ENCODE peak calls at places on chromosomes 13 and 19, in nine cellular contexts. V, L, H, O, S, R, G, N and Q are unnamed samples. For H3K9me3, the result is how much of the 10 kb centered on the place peaks cover.

GRCh38 chr19:14337510-14337909 is 43.7 kb upstream of the ADGRE5 start:
- DNase-seq in V (no peak), L (no peak), H (peak), O (no peak), S (peak), R (no peak), G (peak), N (no peak), Q (no peak)

GRCh38 chr13:33487575-33488243 is 202.2 kb upstream of the STARD13 start:
- DNase-seq in V (no peak), L (no peak), H (peak), O (no peak), S (peak), R (no peak), G (no peak), N (peak), Q (no peak)

GRCh38 chr13:39603424-39603947 is 493 bp upstream of the LHFPL6 start:
- DNase-seq in V (no peak), L (no peak), H (no peak), O (no peak), S (peak), R (no peak), G (peak), N (no peak), Q (no peak)

GRCh38 chr19:18439025-18439909 is 1.3 kb upstream of the ISYNA1 start:
- DNase-seq in V (no peak), L (no peak), H (no peak), O (no peak), S (peak), R (no peak), G (no peak), N (no peak), Q (no peak)

GRCh38 chr19:47421844-47422395 is 2.6 kb upstream of the MEIS3 start:
- DNase-seq in V (no peak), L (no peak), H (no peak), O (no peak), S (peak), R (no peak), G (peak), N (no peak), Q (no peak)

GRCh38 chr13:44393391-44393790 is 19.8 kb downstream of the SERP2 start:
- DNase-seq in V (no peak), L (no peak), H (no peak), O (no peak), S (no peak), R (no peak), G (no peak), N (no peak), Q (no peak)

GRCh38 chr19:50024719-50025021 is 502 bp downstream of the VRK3 start:
- DNase-seq in V (no peak), L (no peak), H (no peak), O (no peak), S (no peak), R (no peak), G (no peak), N (no peak), Q (no peak)

GRCh38 chr13:111006508-111007031 is 91.7 kb upstream of the ANKRD10 start:
- DNase-seq in V (peak), L (no peak), H (peak), O (peak), S (peak), R (no peak), G (no peak), N (no peak), Q (peak)

GRCh38 chr13:91356919-91357612 is 9.6 kb downstream of the MIR17HG start:
- DNase-seq in V (no peak), L (no peak), H (no peak), O (no peak), S (no peak), R (no peak), G (no peak), N (no peak), Q (no peak)

GRCh38 chr13:44796597-44797517 is 192.4 kb downstream of the NUFIP1 start:
- DNase-seq in V (no peak), L (no peak), H (no peak), O (no peak), S (no peak), R (no peak), G (no peak), N (no peak), Q (no peak)

GRCh38 chr19:39448271-39448670 is 2.9 kb downstream of the SUPT5H start:
- DNase-seq in V (no peak), L (no peak), H (no peak), O (peak), S (no peak), R (no peak), G (no peak), N (peak), Q (no peak)

GRCh38 chr19:41998246-41999020 is 4.4 kb upstream of the ATP1A3 start:
- DNase-seq in V (peak), L (peak), H (no peak), O (no peak), S (peak), R (no peak), G (peak), N (no peak), Q (no peak)

GRCh38 chr13:44300895-44301638 is 72.6 kb upstream of the SERP2 start:
- DNase-seq in V (peak), L (no peak), H (no peak), O (no peak), S (no peak), R (no peak), G (no peak), N (peak), Q (peak)

GRCh38 chr19:681029-681626 is 4.9 kb downstream of the FSTL3 start:
- DNase-seq in V (peak), L (no peak), H (no peak), O (peak), S (peak), R (no peak), G (peak), N (no peak), Q (peak)

GRCh38 chr19:378706-379105 is 30.2 kb downstream of the C2CD4C start:
- DNase-seq in V (no peak), L (no peak), H (no peak), O (peak), S (no peak), R (no peak), G (no peak), N (no peak), Q (no peak)

GRCh38 chr13:29977721-29978120 is 127.3 kb upstream of the UBL3 start:
- DNase-seq in V (no peak), L (no peak), H (no peak), O (no peak), S (no peak), R (no peak), G (no peak), N (no peak), Q (no peak)

GRCh38 chr13:20616059-20616797 is 49.3 kb downstream of the IFT88 start:
- DNase-seq in V (no peak), L (no peak), H (no peak), O (no peak), S (no peak), R (peak), G (no peak), N (peak), Q (no peak)

GRCh38 chr13:54241719-54242118 is 1213.1 kb downstream of the OLFM4 start:
- DNase-seq in V (no peak), L (no peak), H (no peak), O (no peak), S (no peak), R (no peak), G (no peak), N (no peak), Q (no peak)

GRCh38 chr13:63425131-63425530 is 2009.5 kb upstream of the PCDH20 start:
- DNase-seq in V (no peak), L (no peak), H (no peak), O (no peak), S (no peak), R (no peak), G (no peak), N (no peak), Q (no peak)

GRCh38 chr13:45490068-45490467 is 25.3 kb downstream of the COG3 start:
- DNase-seq in V (no peak), L (no peak), H (no peak), O (no peak), S (no peak), R (no peak), G (no peak), N (no peak), Q (no peak)

GRCh38 chr13:30346159-30346788 is 38.9 kb upstream of the KATNAL1 start:
- DNase-seq in V (no peak), L (peak), H (peak), O (peak), S (no peak), R (no peak), G (no peak), N (peak), Q (no peak)

GRCh38 chr13:98549006-98549727 is 27.7 kb downstream of the STK24 start:
- DNase-seq in V (no peak), L (no peak), H (no peak), O (no peak), S (no peak), R (peak), G (no peak), N (peak), Q (no peak)

GRCh38 chr19:7391218-7391670 is 42.5 kb downstream of the ARHGEF18 start:
- DNase-seq in V (no peak), L (no peak), H (peak), O (no peak), S (no peak), R (no peak), G (no peak), N (peak), Q (no peak)

DNA sequence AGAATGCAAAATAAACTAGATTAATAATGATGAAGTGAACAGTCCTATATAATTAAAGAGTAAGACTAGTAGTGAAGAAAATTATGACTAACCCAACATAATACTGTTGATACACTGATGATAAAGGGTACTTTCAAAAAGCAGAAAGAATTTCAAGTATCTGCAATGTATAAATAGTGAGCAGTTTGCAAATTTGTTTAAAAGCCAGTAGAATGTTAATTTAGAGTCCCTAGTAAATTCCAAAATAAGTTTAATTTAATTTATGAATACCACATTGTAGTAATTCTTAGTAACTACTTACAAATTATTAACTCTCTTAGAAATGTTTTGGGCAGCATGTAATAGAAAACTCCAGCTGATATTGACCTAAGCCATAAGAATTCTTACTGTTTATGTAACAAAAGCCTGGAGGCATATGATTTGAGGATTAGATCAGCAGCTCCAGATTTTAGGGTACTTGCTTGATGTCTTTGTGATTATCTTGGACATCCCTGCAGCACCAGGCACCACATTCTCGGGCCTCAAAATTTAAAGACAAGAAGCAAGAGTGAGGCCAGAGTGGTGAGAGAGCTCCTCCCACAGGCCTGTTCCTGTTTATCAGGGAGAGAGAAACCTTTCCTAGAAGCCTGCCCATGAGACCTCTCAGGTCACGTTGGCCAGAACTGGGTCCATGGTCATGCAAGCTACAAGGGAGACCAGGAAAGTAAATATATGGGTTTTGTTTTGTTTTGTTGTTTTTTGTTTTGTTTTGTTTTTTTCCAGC is 67.6 kb upstream of the TDRD3 start:
- DNase-seq in V (no peak), L (no peak), H (peak), O (no peak), S (peak), R (no peak), G (peak), N (peak), Q (no peak)
- TF ChIP-seq CTCF in V (peak), L (no peak), H (no peak), O (peak), S (peak), R (peak), G (peak), N (peak), Q (no peak)

DNA sequence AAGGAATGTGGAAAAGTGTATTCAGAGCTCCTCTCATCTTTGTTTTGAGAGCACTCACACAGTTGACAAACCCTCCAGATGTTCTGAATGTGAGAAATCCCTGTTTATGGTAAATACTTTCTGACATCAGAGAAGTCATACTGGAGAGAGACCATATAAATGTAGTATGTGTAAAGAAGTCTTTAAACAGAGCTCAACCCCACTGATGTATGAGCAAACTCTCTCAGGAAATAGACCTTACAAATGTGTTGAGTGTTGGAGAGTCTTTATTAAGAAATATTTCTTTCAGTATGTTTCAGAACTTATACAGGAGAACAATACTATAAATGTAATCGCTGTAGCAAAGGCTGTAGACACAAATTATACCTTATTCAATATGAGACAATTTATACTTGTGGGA is 15.7 kb upstream of the ZNF329 start:
- DNase-seq in V (no peak), L (no peak), H (no peak), O (no peak), S (no peak), R (no peak), G (no peak), N (no peak), Q (no peak)
- H3K9me3 ChIP-seq in V (half or more), L (under half), H (under half), O (half or more), S (under half), R (half or more), G (half or more), N (under half), Q (half or more)

DNA sequence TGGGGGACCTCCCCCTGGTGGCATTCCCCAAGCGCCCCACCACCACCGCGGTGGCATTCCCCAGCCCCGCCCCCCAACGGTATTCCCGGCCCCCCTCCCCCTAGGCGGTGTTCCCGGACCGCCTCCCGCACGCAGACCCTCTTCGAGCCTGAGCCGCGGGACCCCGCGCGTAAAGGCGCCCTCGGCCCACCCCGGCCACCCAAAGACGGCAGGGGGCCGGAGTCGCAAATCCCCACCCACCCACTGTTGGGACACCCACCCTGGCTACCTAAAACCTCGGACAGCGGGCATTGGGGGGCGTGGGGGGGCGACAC is 22.4 kb downstream of the OLFM2 start:
- DNase-seq in V (no peak), L (no peak), H (no peak), O (no peak), S (peak), R (no peak), G (no peak), N (no peak), Q (no peak)
- H3K4me3 ChIP-seq in V (peak), L (peak), H (peak), O (peak), S (peak), R (peak), G (peak), N (peak), Q (peak)

GRCh38 chr13:46679369-46680180 is 117.4 kb downstream of the ESD start:
- DNase-seq in V (no peak), L (peak), H (no peak), O (peak), S (peak), R (no peak), G (no peak), N (no peak), Q (no peak)
- TF ChIP-seq CTCF in V (peak), L (no peak), H (no peak), O (peak), S (no peak), R (peak), G (no peak), N (no peak), Q (no peak)

GRCh38 chr19:6115992-6116391 is 5.7 kb upstream of the RFX2 start:
- DNase-seq in V (no peak), L (no peak), H (no peak), O (no peak), S (no peak), R (no peak), G (no peak), N (no peak), Q (no peak)
- H3K9me3 ChIP-seq in V (under half), L (under half), H (under half), O (under half), S (under half), R (under half), G (under half), N (under half), Q (under half)

GRCh38 chr19:40494191-40494838 is 27.5 kb downstream of the SPTBN4 start:
- DNase-seq in V (no peak), L (no peak), H (no peak), O (no peak), S (no peak), R (no peak), G (no peak), N (no peak), Q (no peak)
- H3K4me3 ChIP-seq in V (no peak), L (no peak), H (no peak), O (no peak), S (no peak), R (no peak), G (no peak), N (no peak), Q (no peak)

DNA sequence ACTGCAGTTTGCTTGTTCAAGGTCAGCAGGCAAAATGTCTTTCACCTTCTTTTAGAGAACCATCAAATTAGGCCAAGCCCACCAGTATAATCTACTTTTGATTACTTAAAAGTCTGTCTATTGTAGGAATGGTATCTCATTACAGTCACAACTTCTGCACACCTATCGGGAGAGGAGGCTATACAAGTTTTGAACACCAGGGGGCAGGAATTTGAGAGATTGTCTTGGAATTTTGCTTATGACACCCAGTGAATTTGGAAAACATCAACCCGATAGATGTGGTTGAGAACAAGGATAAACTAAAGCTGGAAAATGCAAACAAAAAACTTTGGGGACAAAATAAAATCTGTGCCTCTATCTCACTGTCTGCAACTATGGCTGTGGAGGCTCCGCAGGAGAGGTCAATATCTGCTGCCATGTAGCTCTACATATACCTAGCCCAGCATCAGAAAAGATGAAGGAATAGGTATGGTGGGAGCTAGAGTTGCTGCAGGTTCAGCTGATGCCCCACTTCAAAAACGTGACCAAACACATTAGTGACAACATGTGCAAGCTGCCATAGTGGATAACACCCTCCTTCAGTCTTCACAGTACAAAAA is 1299.2 kb upstream of the SPRY2 start:
- DNase-seq in V (no peak), L (no peak), H (no peak), O (no peak), S (peak), R (no peak), G (peak), N (peak), Q (no peak)
- TF ChIP-seq CTCF in V (no peak), L (no peak), H (no peak), O (no peak), S (peak), R (no peak), G (peak), N (peak), Q (no peak)

DNA sequence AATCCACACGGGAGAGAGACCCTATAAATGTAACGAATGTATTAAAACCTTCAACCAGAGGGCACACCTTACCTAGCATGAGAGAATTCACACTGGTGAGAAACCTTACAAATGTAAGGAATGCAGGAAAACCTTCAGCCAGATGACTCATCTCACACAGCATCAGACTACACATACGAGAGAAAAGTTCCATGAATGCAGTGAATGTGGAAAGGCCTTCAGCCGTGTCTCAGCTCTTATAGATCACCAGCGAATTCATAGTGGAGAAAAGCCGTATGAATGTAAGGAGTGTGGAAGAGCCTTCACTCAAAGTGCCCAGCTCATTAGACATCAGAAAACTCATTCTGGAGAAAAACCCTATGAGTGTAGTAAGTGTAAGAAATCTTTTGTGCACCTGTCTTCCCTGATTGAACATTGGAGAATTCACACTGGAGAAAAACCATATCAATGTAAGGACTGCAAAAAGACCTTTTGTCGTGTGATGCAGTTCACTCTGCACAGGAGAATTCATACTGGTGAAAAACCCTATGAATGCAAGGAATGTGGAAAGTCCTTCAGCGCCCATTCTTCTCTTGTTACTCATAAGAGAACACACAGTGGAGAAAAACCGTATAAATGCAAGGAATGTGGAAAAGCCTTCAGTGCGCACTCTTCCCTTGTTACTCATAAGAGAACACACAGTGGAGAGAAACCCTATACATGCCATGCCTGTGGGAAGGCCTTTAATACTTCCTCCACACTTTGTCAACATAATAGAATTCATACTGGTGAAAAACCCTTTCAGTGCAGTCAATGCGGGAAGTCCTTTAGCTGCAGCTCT is 16.0 kb downstream of the ZNF582 start:
- DNase-seq in V (no peak), L (no peak), H (no peak), O (no peak), S (no peak), R (no peak), G (no peak), N (no peak), Q (no peak)
- H3K9me3 ChIP-seq in V (half or more), L (half or more), H (under half), O (half or more), S (under half), R (under half), G (under half), N (half or more), Q (half or more)